ENCODE peak calls at places on chromosome 18, in six cellular contexts. P is fibroblast of lung; M is CD8-positive, alpha-beta memory T cell; F is right lobe of liver; X is HCT116; G is CD8-positive, alpha-beta T cell. V is an unnamed sample.

GRCh38 chr18:6624271-6624670 is 105.2 kb upstream of the ARHGAP28 start:
- DNase-seq in X (no peak), M (no peak), G (no peak), P (peak; percentile 81), F (no peak), V (no peak)

GRCh38 chr18:41818381-41819355 is 136.4 kb upstream of the PIK3C3 start:
- DNase-seq in P (no peak), F (no peak), G (no peak), X (no peak), M (no peak), V (no peak)

GRCh38 chr18:79856119-79857080 is 58.7 kb downstream of the KCNG2 start:
- DNase-seq in F (no peak), G (no peak), X (no peak), M (no peak), P (peak; percentile 35), V (peak; percentile 63)

GRCh38 chr18:24189007-24189528 is 50.2 kb downstream of the CABYR start:
- DNase-seq in X (no peak), G (no peak), F (no peak), M (no peak), P (peak; percentile 20), V (peak; percentile 46)

GRCh38 chr18:3901042-3901441 is 451.1 kb downstream of the TGIF1 start:
- DNase-seq in M (no peak), P (no peak), X (no peak), F (no peak), G (no peak), V (no peak)

GRCh38 chr18:80037869-80038630 is 3.8 kb downstream of the RBFA start:
- DNase-seq in G (no peak), F (no peak), P (no peak), X (no peak), M (no peak), V (no peak)

GRCh38 chr18:38241736-38242135 is 676.1 kb upstream of the CELF4 start:
- DNase-seq in X (no peak), F (no peak), M (no peak), G (no peak), P (peak; percentile 65), V (no peak)

GRCh38 chr18:32851936-32852335 is 79.1 kb upstream of the KLHL14 start:
- DNase-seq in F (no peak), G (no peak), P (peak; percentile 34), M (no peak), X (no peak), V (no peak)

GRCh38 chr18:21742323-21742687 is 1.7 kb downstream of the MIB1 start:
- DNase-seq in M (no peak), G (no peak), P (peak; percentile 50), X (no peak), F (no peak), V (no peak)

DNA sequence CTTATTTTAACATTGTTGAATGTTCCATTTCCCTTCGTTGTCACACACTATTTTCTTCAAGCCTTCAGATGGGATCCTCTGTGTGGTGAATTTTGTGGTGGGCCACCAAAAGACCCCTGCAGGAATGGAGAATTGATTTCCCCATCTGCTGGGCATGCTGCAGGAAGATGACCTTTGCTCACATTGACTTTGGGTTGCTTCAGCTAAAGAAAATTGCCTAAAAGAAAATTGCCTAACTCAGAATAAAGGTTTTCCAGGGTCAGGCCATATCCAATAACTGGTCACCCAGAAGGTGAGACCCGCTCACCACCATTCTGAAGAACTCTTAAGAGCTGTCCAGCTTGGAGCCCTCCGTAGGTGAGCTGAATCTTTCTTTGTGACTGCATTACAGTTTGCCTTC is 192.5 kb downstream of the CDH7 start:
- DNase-seq in P (no peak), X (no peak), F (no peak), M (no peak), G (no peak), V (no peak)
- H3K4me3 ChIP-seq in P (no peak overlapping the region), X (no peak overlapping the region), F (no peak overlapping the region), M (no peak overlapping the region), G (no peak overlapping the region), V (no peak overlapping the region)

GRCh38 chr18:45547910-45548309 is 67.4 kb upstream of the SLC14A2 start:
- DNase-seq in P (no peak), X (no peak), G (no peak), F (no peak), M (no peak), V (no peak)

GRCh38 chr18:45549296-45549695 is 66.0 kb upstream of the SLC14A2 start:
- DNase-seq in G (no peak), P (no peak), M (no peak), X (no peak), F (no peak), V (no peak)

GRCh38 chr18:45548614-45549013 is 66.7 kb upstream of the SLC14A2 start:
- DNase-seq in P (no peak), F (no peak), X (no peak), M (no peak), G (no peak), V (no peak)

GRCh38 chr18:45554070-45554767 is 61.1 kb upstream of the SLC14A2 start:
- DNase-seq in P (no peak), M (no peak), F (no peak), G (no peak), X (no peak), V (no peak)

GRCh38 chr18:45551417-45551816 is 63.9 kb upstream of the SLC14A2 start:
- DNase-seq in P (no peak), F (no peak), X (no peak), M (no peak), G (no peak), V (no peak)
- H3K36me3 ChIP-seq in P (no peaks in the 10 kb centered on the region), F (no peaks in the 10 kb centered on the region), X (no peaks in the 10 kb centered on the region), M (no peaks in the 10 kb centered on the region), G (no peaks in the 10 kb centered on the region), V (no peaks in the 10 kb centered on the region)

DNA sequence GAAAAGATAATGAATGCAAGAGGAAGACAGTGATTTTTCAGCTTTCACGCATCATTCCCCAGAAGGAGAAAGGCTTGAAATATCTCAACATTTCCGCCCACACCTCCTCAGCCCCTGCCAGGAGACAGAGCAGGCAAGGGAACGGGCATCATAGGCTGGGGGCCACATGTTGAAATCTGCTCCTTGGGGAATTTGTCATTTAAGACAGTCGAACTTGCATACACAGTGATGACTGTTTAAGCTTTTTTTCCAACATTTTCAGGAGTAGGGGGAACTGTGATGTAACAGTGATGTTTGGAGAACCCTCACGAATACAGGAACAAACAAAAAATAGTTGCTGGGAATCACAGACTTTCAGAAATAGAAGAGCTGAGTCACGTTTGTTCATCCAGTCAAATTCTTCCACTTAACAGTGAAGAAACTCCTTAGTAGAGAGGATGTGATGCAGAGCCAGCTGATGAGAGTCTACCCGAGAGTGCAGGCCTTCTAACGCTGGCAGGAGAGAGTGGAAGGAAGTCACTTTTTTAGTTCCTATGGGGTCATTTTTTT is 266.8 kb downstream of the ALPK2 start:
- DNase-seq in X (no peak), F (no peak), G (no peak), P (peak; percentile 96), M (no peak), V (peak; percentile 93)
- H3K4me3 ChIP-seq in X (no peak overlapping the region), F (no peak overlapping the region), G (no peak overlapping the region), P (no peak overlapping the region), M (no peak overlapping the region), V (no peak overlapping the region)

DNA sequence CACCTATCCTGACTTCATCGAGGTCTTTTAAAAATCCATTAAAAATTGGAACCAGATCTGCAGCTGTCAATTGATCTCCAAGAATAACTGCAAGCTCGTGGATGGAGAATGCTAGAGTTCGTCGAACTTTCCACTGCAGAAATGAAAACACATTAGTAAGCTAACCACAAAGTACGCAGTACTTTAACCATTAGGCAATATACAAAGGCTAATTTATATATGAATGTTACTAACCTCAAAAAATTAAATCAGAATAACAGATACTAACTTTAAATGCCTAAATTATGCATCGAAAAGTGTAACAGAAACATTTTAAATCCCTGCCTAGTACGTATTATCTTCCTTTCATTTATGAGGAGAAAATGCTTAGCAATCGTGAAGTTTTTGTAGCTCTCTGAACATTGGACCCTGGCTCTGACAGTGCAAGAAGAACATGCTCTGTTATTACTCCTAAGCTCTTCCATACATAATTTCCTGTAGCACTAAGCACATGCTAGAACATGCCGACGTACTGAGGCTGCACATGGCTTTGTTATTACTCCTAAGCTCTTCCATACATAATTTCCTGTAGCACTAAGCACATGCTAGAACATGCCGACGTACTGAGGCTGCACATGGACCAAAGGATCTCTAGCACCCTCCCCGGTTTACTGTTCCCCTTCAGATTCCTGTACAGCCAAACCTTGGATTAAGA is 57.0 kb downstream of the PPP4R1 start:
- DNase-seq in G (no peak), F (no peak), M (no peak), P (no peak), X (no peak), V (no peak)
- H3K36me3 ChIP-seq in G (peaks cover 22% of the 10 kb centered on the region), F (no peaks in the 10 kb centered on the region), M (peaks cover 3% of the 10 kb centered on the region), P (peaks cover 14% of the 10 kb centered on the region), X (peaks cover 49% of the 10 kb centered on the region), V (peaks cover 83% of the 10 kb centered on the region)

DNA sequence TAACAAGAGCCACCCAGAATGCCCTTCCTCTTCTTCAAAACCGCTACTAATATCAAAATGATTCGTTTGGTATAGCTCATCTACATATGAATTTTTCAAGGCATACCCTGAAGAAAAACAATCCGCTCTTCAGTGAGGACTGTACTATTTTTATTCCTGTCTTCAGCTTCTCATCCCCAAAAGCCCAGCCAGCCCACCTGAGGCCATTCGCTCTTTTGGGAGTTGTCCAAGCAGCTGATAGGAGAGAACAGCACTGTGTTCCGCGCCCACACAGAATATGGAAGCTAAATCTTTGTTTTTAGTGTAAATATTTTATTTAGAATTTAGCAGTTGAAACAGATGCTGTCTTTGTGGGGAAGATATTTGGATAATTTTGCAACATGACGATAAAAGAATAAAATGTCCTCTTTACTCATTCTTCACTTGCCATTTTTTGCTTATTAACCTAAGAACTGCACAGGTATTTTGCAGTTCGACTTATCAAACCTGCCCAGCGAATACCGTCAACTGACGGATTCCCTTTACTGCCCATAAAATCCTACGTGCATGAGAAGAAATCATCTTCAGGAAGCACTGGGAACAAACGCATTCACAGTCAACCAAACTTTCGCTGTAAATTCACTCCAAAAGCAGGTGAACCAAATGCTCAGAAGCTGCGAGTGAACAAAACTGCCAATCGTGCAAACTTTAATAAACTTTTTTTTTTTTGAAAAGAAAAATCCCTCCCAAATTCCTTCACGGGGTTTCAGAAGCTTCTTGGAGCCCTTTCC is 3.4 kb downstream of the ZNF521 start:
- DNase-seq in F (no peak), X (no peak), P (peak; percentile 2), G (no peak), M (no peak), V (no peak)
- H3K4me3 ChIP-seq in F (no peak overlapping the region), X (no peak overlapping the region), P (peak overlapping the region; percentile 85), G (no peak overlapping the region), M (no peak overlapping the region), V (peak overlapping the region; percentile 96)

DNA sequence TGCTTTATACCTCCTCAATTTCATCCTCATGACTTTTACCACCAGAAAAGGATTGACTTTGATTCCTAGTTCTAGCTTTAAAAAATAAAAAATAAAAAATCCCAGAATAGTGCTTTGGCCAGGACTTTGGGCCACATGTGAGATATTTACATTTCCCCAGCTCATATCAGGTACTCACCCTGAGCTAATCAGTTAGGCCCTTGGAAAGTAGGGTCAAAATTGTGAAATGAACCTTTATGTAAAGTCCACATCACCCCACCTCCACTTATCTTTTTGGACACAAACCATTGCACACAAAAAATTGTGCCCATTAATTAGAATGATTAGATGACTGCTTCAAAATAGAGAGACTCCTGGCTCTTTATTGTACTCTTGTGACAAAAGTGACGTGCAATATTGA is 17.2 kb downstream of the ME2 start:
- DNase-seq in X (no peak), M (no peak), F (no peak), G (no peak), P (no peak), V (no peak)
- H3K36me3 ChIP-seq in X (no peaks in the 10 kb centered on the region), M (peaks cover 3% of the 10 kb centered on the region), F (no peaks in the 10 kb centered on the region), G (peaks cover 10% of the 10 kb centered on the region), P (no peaks in the 10 kb centered on the region), V (no peaks in the 10 kb centered on the region)

V was measured in cardiac muscle cell.